ENCODE peak calls at places on chromosomes 3 and 15, in nine cellular contexts. One of them, this sample, is unnamed.

GRCh38 chr15:50996641-50997040 is 88.2 kb downstream of the AP4E1 start:
- DNase-seq in CD14-positive monocyte: no peak
- DNase-seq in psoas muscle: no peak
- DNase-seq in uterus: no peak
- DNase-seq in coronary artery: no peak
- DNase-seq in AG10803: peak; percentile 58
- DNase-seq in PC-9: peak; percentile 40
- DNase-seq in CD8-positive, alpha-beta T cell: no peak
- DNase-seq in OCI-LY7: no peak
- DNase-seq in this sample: no peak

GRCh38 chr3:42961633-42962032 is 17.5 kb upstream of the GASK1A start:
- DNase-seq in CD14-positive monocyte: no peak
- DNase-seq in psoas muscle: no peak
- DNase-seq in uterus: peak; percentile 54
- DNase-seq in coronary artery: no peak
- DNase-seq in AG10803: peak; percentile 63
- DNase-seq in PC-9: no peak
- DNase-seq in CD8-positive, alpha-beta T cell: no peak
- DNase-seq in OCI-LY7: peak; percentile 19
- DNase-seq in this sample: no peak

GRCh38 chr3:126304704-126305103 is 52.5 kb downstream of the KLF15 start:
- DNase-seq in CD14-positive monocyte: no peak
- DNase-seq in psoas muscle: no peak
- DNase-seq in uterus: no peak
- DNase-seq in coronary artery: no peak
- DNase-seq in AG10803: no peak
- DNase-seq in PC-9: no peak
- DNase-seq in CD8-positive, alpha-beta T cell: no peak
- DNase-seq in OCI-LY7: no peak
- DNase-seq in this sample: no peak

GRCh38 chr3:197029511-197030167 is at the start of gene MELTF:
- DNase-seq in CD14-positive monocyte: peak; percentile 74
- DNase-seq in psoas muscle: peak; percentile 79
- DNase-seq in uterus: peak; percentile 72
- DNase-seq in coronary artery: no peak
- DNase-seq in AG10803: peak; percentile 50
- DNase-seq in PC-9: peak; percentile 46
- DNase-seq in CD8-positive, alpha-beta T cell: peak; percentile 55
- DNase-seq in OCI-LY7: peak; percentile 83
- DNase-seq in this sample: peak; percentile 60

GRCh38 chr3:125145751-125146475 is 66.6 kb downstream of the SLC12A8 start:
- DNase-seq in CD14-positive monocyte: peak; percentile 73
- DNase-seq in psoas muscle: no peak
- DNase-seq in uterus: no peak
- DNase-seq in coronary artery: no peak
- DNase-seq in AG10803: no peak
- DNase-seq in PC-9: no peak
- DNase-seq in CD8-positive, alpha-beta T cell: no peak
- DNase-seq in OCI-LY7: no peak
- DNase-seq in this sample: no peak

GRCh38 chr3:142597898-142598297 is 1.7 kb downstream of the PLS1 start:
- DNase-seq in CD14-positive monocyte: no peak
- DNase-seq in psoas muscle: no peak
- DNase-seq in uterus: no peak
- DNase-seq in coronary artery: no peak
- DNase-seq in AG10803: no peak
- DNase-seq in PC-9: peak; percentile 49
- DNase-seq in CD8-positive, alpha-beta T cell: no peak
- DNase-seq in OCI-LY7: no peak
- DNase-seq in this sample: no peak

GRCh38 chr3:53691885-53692284 is 154.3 kb downstream of the CHDH start:
- DNase-seq in CD14-positive monocyte: no peak
- DNase-seq in psoas muscle: no peak
- DNase-seq in uterus: no peak
- DNase-seq in coronary artery: no peak
- DNase-seq in AG10803: no peak
- DNase-seq in PC-9: no peak
- DNase-seq in CD8-positive, alpha-beta T cell: no peak
- DNase-seq in OCI-LY7: no peak
- DNase-seq in this sample: no peak

GRCh38 chr3:14358426-14359211 is 43.8 kb upstream of the SLC6A6 start:
- DNase-seq in CD14-positive monocyte: no peak
- DNase-seq in psoas muscle: no peak
- DNase-seq in uterus: peak; percentile 88
- DNase-seq in coronary artery: no peak
- DNase-seq in AG10803: peak; percentile 78
- DNase-seq in PC-9: no peak
- DNase-seq in CD8-positive, alpha-beta T cell: no peak
- DNase-seq in OCI-LY7: no peak
- DNase-seq in this sample: no peak

GRCh38 chr15:90881978-90882721 is 2.2 kb upstream of the FES start:
- DNase-seq in CD14-positive monocyte: no peak
- DNase-seq in psoas muscle: no peak
- DNase-seq in uterus: no peak
- DNase-seq in coronary artery: no peak
- DNase-seq in AG10803: no peak
- DNase-seq in PC-9: no peak
- DNase-seq in CD8-positive, alpha-beta T cell: no peak
- DNase-seq in OCI-LY7: no peak
- DNase-seq in this sample: no peak

GRCh38 chr15:51503003-51503402 is 119.6 kb downstream of the DMXL2 start:
- DNase-seq in CD14-positive monocyte: no peak
- DNase-seq in psoas muscle: no peak
- DNase-seq in uterus: no peak
- DNase-seq in coronary artery: no peak
- DNase-seq in AG10803: no peak
- DNase-seq in PC-9: no peak
- DNase-seq in CD8-positive, alpha-beta T cell: no peak
- DNase-seq in OCI-LY7: no peak
- DNase-seq in this sample: no peak

GRCh38 chr15:45114076-45114750 is at the start of the genes DUOX2 and DUOXA2:
- DNase-seq in CD14-positive monocyte: no peak
- DNase-seq in psoas muscle: no peak
- DNase-seq in uterus: no peak
- DNase-seq in coronary artery: no peak
- DNase-seq in AG10803: no peak
- DNase-seq in PC-9: no peak
- DNase-seq in CD8-positive, alpha-beta T cell: no peak
- DNase-seq in OCI-LY7: no peak
- DNase-seq in this sample: no peak

GRCh38 chr15:63135804-63136203 is 14.1 kb downstream of the LACTB start:
- DNase-seq in CD14-positive monocyte: peak; percentile 79
- DNase-seq in psoas muscle: no peak
- DNase-seq in uterus: no peak
- DNase-seq in coronary artery: no peak
- DNase-seq in AG10803: peak; percentile 89
- DNase-seq in PC-9: peak; percentile 71
- DNase-seq in CD8-positive, alpha-beta T cell: no peak
- DNase-seq in OCI-LY7: no peak
- DNase-seq in this sample: no peak

DNA sequence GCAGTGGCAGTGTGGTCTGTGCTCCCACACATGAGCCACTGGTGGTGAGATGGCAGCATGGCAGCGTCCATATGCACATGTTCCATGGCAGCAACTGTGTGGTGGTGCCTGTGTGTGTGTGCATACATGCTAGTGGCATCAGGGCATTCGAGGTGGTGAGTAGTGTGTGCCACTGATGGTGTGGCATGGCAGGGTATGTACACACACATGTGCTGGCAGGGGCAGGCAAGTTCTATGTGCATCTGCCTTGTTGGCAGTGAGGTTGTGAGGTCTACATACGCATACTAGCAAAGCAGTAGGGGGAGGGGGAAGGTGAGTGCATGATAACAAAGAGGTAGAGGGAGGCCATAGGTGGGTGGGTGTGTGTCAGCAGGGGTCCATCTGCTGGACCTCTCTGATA is 378.7 kb downstream of the C3orf38 start:
- DNase-seq in CD14-positive monocyte: no peak
- DNase-seq in psoas muscle: no peak
- DNase-seq in uterus: no peak
- DNase-seq in coronary artery: no peak
- DNase-seq in AG10803: no peak
- DNase-seq in PC-9: no peak
- DNase-seq in CD8-positive, alpha-beta T cell: no peak
- DNase-seq in OCI-LY7: no peak
- DNase-seq in this sample: no peak
- TF ChIP-seq CTCF in CD14-positive monocyte: no peak
- TF ChIP-seq CTCF in psoas muscle: no peak
- TF ChIP-seq CTCF in uterus: no peak
- TF ChIP-seq CTCF in coronary artery: no peak
- TF ChIP-seq CTCF in AG10803: no peak
- TF ChIP-seq CTCF in PC-9: no peak
- TF ChIP-seq CTCF in CD8-positive, alpha-beta T cell: no peak
- TF ChIP-seq CTCF in OCI-LY7: no peak
- TF ChIP-seq CTCF in this sample: no peak

GRCh38 chr15:34608517-34608916 is 25.1 kb upstream of the GOLGA8B start:
- DNase-seq in CD14-positive monocyte: no peak
- DNase-seq in psoas muscle: no peak
- DNase-seq in uterus: no peak
- DNase-seq in coronary artery: no peak
- DNase-seq in AG10803: no peak
- DNase-seq in PC-9: no peak
- DNase-seq in CD8-positive, alpha-beta T cell: no peak
- DNase-seq in OCI-LY7: no peak
- DNase-seq in this sample: no peak

GRCh38 chr15:34607832-34608231 is 24.4 kb upstream of the GOLGA8B start:
- DNase-seq in CD14-positive monocyte: no peak
- DNase-seq in psoas muscle: no peak
- DNase-seq in uterus: no peak
- DNase-seq in coronary artery: no peak
- DNase-seq in AG10803: no peak
- DNase-seq in PC-9: no peak
- DNase-seq in CD8-positive, alpha-beta T cell: no peak
- DNase-seq in OCI-LY7: no peak
- DNase-seq in this sample: no peak

GRCh38 chr15:34609658-34610057 is 26.2 kb upstream of the GOLGA8B start:
- DNase-seq in CD14-positive monocyte: no peak
- DNase-seq in psoas muscle: no peak
- DNase-seq in uterus: no peak
- DNase-seq in coronary artery: no peak
- DNase-seq in AG10803: no peak
- DNase-seq in PC-9: no peak
- DNase-seq in CD8-positive, alpha-beta T cell: no peak
- DNase-seq in OCI-LY7: no peak
- DNase-seq in this sample: no peak

GRCh38 chr15:34609102-34609501 is 25.7 kb upstream of the GOLGA8B start:
- DNase-seq in CD14-positive monocyte: no peak
- DNase-seq in psoas muscle: no peak
- DNase-seq in uterus: no peak
- DNase-seq in coronary artery: no peak
- DNase-seq in AG10803: no peak
- DNase-seq in PC-9: no peak
- DNase-seq in CD8-positive, alpha-beta T cell: no peak
- DNase-seq in OCI-LY7: no peak
- DNase-seq in this sample: no peak

GRCh38 chr15:34610388-34610787 is 26.9 kb upstream of the GOLGA8B start:
- DNase-seq in CD14-positive monocyte: no peak
- DNase-seq in psoas muscle: no peak
- DNase-seq in uterus: no peak
- DNase-seq in coronary artery: no peak
- DNase-seq in AG10803: peak; percentile 24
- DNase-seq in PC-9: no peak
- DNase-seq in CD8-positive, alpha-beta T cell: no peak
- DNase-seq in OCI-LY7: peak; percentile 11
- DNase-seq in this sample: no peak
- TF ChIP-seq CTCF in CD14-positive monocyte: no peak
- TF ChIP-seq CTCF in psoas muscle: no peak
- TF ChIP-seq CTCF in uterus: no peak
- TF ChIP-seq CTCF in coronary artery: no peak
- TF ChIP-seq CTCF in AG10803: peak; percentile 56
- TF ChIP-seq CTCF in PC-9: peak; percentile 50
- TF ChIP-seq CTCF in CD8-positive, alpha-beta T cell: no peak
- TF ChIP-seq CTCF in OCI-LY7: peak; percentile 66
- TF ChIP-seq CTCF in this sample: no peak

GRCh38 chr15:29039466-29040366 is 153.9 kb downstream of the APBA2 start:
- DNase-seq in CD14-positive monocyte: no peak
- DNase-seq in psoas muscle: no peak
- DNase-seq in uterus: no peak
- DNase-seq in coronary artery: no peak
- DNase-seq in AG10803: no peak
- DNase-seq in PC-9: no peak
- DNase-seq in CD8-positive, alpha-beta T cell: no peak
- DNase-seq in OCI-LY7: no peak
- DNase-seq in this sample: no peak
- TF ChIP-seq CTCF in CD14-positive monocyte: no peak
- TF ChIP-seq CTCF in psoas muscle: no peak
- TF ChIP-seq CTCF in uterus: no peak
- TF ChIP-seq CTCF in coronary artery: no peak
- TF ChIP-seq CTCF in AG10803: no peak
- TF ChIP-seq CTCF in PC-9: no peak
- TF ChIP-seq CTCF in CD8-positive, alpha-beta T cell: no peak
- TF ChIP-seq CTCF in OCI-LY7: no peak
- TF ChIP-seq CTCF in this sample: no peak

GRCh38 chr3:140972833-140973232 is 31.2 kb downstream of the SLC25A36 start:
- DNase-seq in CD14-positive monocyte: no peak
- DNase-seq in psoas muscle: no peak
- DNase-seq in uterus: no peak
- DNase-seq in coronary artery: no peak
- DNase-seq in AG10803: peak; percentile 28
- DNase-seq in PC-9: no peak
- DNase-seq in CD8-positive, alpha-beta T cell: no peak
- DNase-seq in OCI-LY7: peak; percentile 19
- DNase-seq in this sample: no peak
- TF ChIP-seq CTCF in CD14-positive monocyte: peak; percentile 37
- TF ChIP-seq CTCF in psoas muscle: peak; percentile 38
- TF ChIP-seq CTCF in uterus: no peak
- TF ChIP-seq CTCF in coronary artery: no peak
- TF ChIP-seq CTCF in AG10803: peak; percentile 50
- TF ChIP-seq CTCF in PC-9: peak; percentile 67
- TF ChIP-seq CTCF in CD8-positive, alpha-beta T cell: peak; percentile 22
- TF ChIP-seq CTCF in OCI-LY7: peak; percentile 78
- TF ChIP-seq CTCF in this sample: no peak

DNA sequence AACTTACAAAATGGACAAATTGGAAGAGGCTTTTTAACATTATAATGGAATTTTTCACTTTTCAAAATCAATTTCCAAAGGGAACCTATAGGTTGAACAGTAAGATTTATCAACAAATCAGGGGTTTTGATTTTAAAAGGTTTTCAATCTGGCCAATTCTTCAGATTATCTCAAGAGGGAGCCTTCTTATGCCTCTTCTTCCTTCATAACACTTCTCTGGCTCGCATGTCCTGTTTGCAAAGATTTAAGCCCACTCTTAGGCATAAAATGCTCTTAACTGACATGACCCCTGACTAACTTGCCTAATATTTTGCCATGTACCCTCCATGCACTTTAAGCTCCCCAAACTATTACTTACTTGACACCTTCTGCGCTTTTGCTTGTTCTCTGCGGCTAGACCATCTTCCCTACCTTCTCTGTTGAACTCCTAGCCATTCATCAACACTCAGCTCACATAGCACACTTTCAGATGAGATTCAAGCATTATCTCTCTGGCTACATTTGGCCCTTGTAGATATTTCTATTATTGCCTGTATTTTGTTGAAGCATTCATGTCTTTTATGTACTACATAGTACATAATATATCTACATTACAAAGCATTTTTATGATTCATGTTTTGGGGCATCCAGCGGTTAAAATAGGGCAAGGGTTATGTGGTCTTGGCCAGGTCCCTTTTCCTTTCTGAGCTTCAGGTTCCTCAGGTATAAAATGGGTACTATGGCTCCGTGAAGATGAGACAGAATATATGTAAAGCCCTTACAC is 1.0 kb upstream of the ARIH1 start:
- DNase-seq in CD14-positive monocyte: no peak
- DNase-seq in psoas muscle: no peak
- DNase-seq in uterus: no peak
- DNase-seq in coronary artery: no peak
- DNase-seq in AG10803: peak; percentile 50
- DNase-seq in PC-9: no peak
- DNase-seq in CD8-positive, alpha-beta T cell: no peak
- DNase-seq in OCI-LY7: peak; percentile 29
- DNase-seq in this sample: no peak
- TF ChIP-seq CTCF in CD14-positive monocyte: peak; percentile 23
- TF ChIP-seq CTCF in psoas muscle: peak; percentile 23
- TF ChIP-seq CTCF in uterus: peak; percentile 12
- TF ChIP-seq CTCF in coronary artery: no peak
- TF ChIP-seq CTCF in AG10803: peak; percentile 44
- TF ChIP-seq CTCF in PC-9: peak; percentile 45
- TF ChIP-seq CTCF in CD8-positive, alpha-beta T cell: no peak
- TF ChIP-seq CTCF in OCI-LY7: no peak
- TF ChIP-seq CTCF in this sample: peak; percentile 23